ENCODE peak calls at places on chromosome 5, in nine cellular contexts. P, E, A, I, F, O, Y, X and J are unnamed samples.

GRCh38 chr5:1500411-1501091 is 23.2 kb downstream of the LPCAT1 start:
- DNase-seq in F (no peak), A (peak), X (no peak), E (no peak), I (peak), O (no peak), P (no peak), Y (no peak), J (no peak)

GRCh38 chr5:168434746-168435321 is 51.4 kb upstream of the RARS1 start:
- DNase-seq in X (no peak), F (no peak), E (no peak), I (peak), Y (peak), O (no peak), P (no peak), A (no peak), J (no peak)

GRCh38 chr5:66415208-66415607 is 181.0 kb upstream of the MAST4 start:
- DNase-seq in O (no peak), P (no peak), E (no peak), F (no peak), I (no peak), Y (no peak), X (no peak), A (no peak), J (no peak)

GRCh38 chr5:134741052-134741451 is 2.7 kb downstream of the CAMLG start:
- DNase-seq in X (no peak), O (no peak), A (no peak), I (no peak), E (no peak), F (no peak), Y (no peak), P (no peak), J (no peak)

GRCh38 chr5:113757508-113757907 is 244.0 kb downstream of the YTHDC2 start:
- DNase-seq in E (no peak), X (peak), F (no peak), O (no peak), I (no peak), Y (no peak), P (no peak), A (no peak), J (no peak)

GRCh38 chr5:111942661-111943401 is 185.8 kb upstream of the NREP start:
- DNase-seq in F (no peak), E (no peak), A (no peak), I (no peak), X (no peak), P (no peak), Y (no peak), O (no peak), J (no peak)

GRCh38 chr5:181189363-181189961 is 15.5 kb downstream of the TRIM7 start:
- DNase-seq in I (no peak), A (peak), P (no peak), Y (peak), O (no peak), X (no peak), E (no peak), F (peak), J (no peak)

GRCh38 chr5:10360686-10361085 is 7.2 kb downstream of the MARCHF6 start:
- DNase-seq in O (no peak), I (no peak), P (no peak), A (no peak), X (no peak), E (no peak), F (no peak), Y (no peak), J (no peak)

GRCh38 chr5:41115281-41115680 is 44.1 kb upstream of the MROH2B start:
- DNase-seq in F (no peak), E (no peak), Y (peak), X (no peak), P (no peak), O (no peak), I (no peak), A (no peak), J (no peak)

GRCh38 chr5:33794550-33795300 is 97.1 kb downstream of the ADAMTS12 start:
- DNase-seq in A (no peak), P (no peak), Y (peak), I (no peak), O (no peak), F (no peak), E (no peak), X (no peak), J (no peak)

GRCh38 chr5:36606437-36607113 is at the start of gene SLC1A3:
- DNase-seq in F (no peak), Y (peak), I (peak), O (peak), P (no peak), E (peak), A (peak), X (peak), J (peak)

GRCh38 chr5:172758077-172758835 is 12.7 kb downstream of the DUSP1 start:
- DNase-seq in P (no peak), I (no peak), A (no peak), X (no peak), O (no peak), Y (peak), E (peak), F (no peak), J (no peak)

GRCh38 chr5:142453801-142454381 is 129.1 kb upstream of the SPRY4 start:
- DNase-seq in Y (no peak), O (no peak), I (no peak), X (no peak), P (no peak), A (no peak), F (no peak), E (no peak), J (no peak)

GRCh38 chr5:68484307-68485068 is 268.9 kb downstream of the PIK3R1 start:
- DNase-seq in P (no peak), E (no peak), F (no peak), I (no peak), X (no peak), O (no peak), A (no peak), Y (no peak), J (no peak)

GRCh38 chr5:143140492-143141231 is 262.8 kb downstream of the NR3C1 start:
- DNase-seq in Y (no peak), X (no peak), A (peak), P (peak), E (no peak), F (no peak), O (no peak), I (no peak), J (no peak)

GRCh38 chr5:126368239-126368812 is 54.9 kb upstream of the GRAMD2B start:
- DNase-seq in I (no peak), Y (no peak), A (no peak), P (no peak), O (no peak), X (no peak), E (no peak), F (no peak), J (no peak)

GRCh38 chr5:139110526-139111168 is 87.5 kb downstream of the SIL1 start:
- DNase-seq in X (no peak), O (no peak), E (no peak), A (no peak), Y (no peak), F (no peak), P (no peak), I (peak), J (no peak)

GRCh38 chr5:13708906-13709305 is 235.6 kb downstream of the DNAH5 start:
- DNase-seq in F (no peak), I (no peak), P (no peak), X (peak), Y (no peak), A (no peak), E (no peak), O (no peak), J (no peak)

GRCh38 chr5:891837-892389 is 688 bp downstream of the BRD9 start:
- DNase-seq in O (peak), I (no peak), A (peak), Y (peak), F (no peak), E (peak), X (no peak), P (no peak), J (peak)

GRCh38 chr5:172051643-172052362 is 45.4 kb upstream of the FBXW11 start:
- DNase-seq in O (no peak), X (no peak), P (no peak), F (no peak), Y (peak), E (no peak), I (no peak), A (no peak), J (no peak)

GRCh38 chr5:67206381-67207328 is 10.1 kb upstream of the CD180 start:
- DNase-seq in E (peak), A (peak), Y (peak), X (peak), I (no peak), O (no peak), P (no peak), F (peak), J (no peak)

GRCh38 chr5:90386099-90386710 is 23.4 kb downstream of the CETN3 start:
- DNase-seq in E (no peak), Y (peak), X (no peak), A (no peak), O (no peak), P (no peak), F (no peak), I (no peak), J (no peak)

GRCh38 chr5:73912755-73913365 is 286.9 kb downstream of the ARHGEF28 start:
- DNase-seq in P (no peak), A (no peak), Y (no peak), X (no peak), O (no peak), F (no peak), E (no peak), I (no peak), J (no peak)

GRCh38 chr5:41978686-41979085 is 53.6 kb downstream of the FBXO4 start:
- DNase-seq in O (no peak), F (no peak), P (no peak), X (no peak), Y (no peak), I (no peak), E (no peak), A (no peak), J (no peak)

GRCh38 chr5:82107277-82107676 is 135.5 kb downstream of the ATG10 start:
- DNase-seq in E (peak), X (no peak), O (no peak), Y (no peak), F (no peak), P (no peak), A (no peak), I (peak), J (no peak)

GRCh38 chr5:96297290-96297689 is 135.8 kb downstream of the PCSK1 start:
- DNase-seq in X (no peak), P (no peak), F (no peak), O (no peak), I (peak), E (no peak), A (no peak), Y (peak), J (peak)

GRCh38 chr5:125311743-125312142 is 565.3 kb upstream of the ZNF608 start:
- DNase-seq in Y (peak), E (peak), X (no peak), A (no peak), F (no peak), I (no peak), O (no peak), P (no peak), J (no peak)

GRCh38 chr5:169107316-169107715 is 193.6 kb downstream of the SLIT3 start:
- DNase-seq in I (no peak), P (no peak), O (no peak), A (no peak), F (no peak), Y (no peak), E (no peak), X (no peak), J (no peak)

GRCh38 chr5:95901676-95902646 is 59.7 kb downstream of the ELL2 start:
- DNase-seq in O (no peak), E (peak), A (no peak), F (no peak), P (no peak), X (no peak), I (no peak), Y (peak), J (no peak)

GRCh38 chr5:159102294-159102934 is 2.7 kb upstream of the EBF1 start:
- DNase-seq in E (no peak), F (no peak), P (no peak), X (no peak), Y (no peak), I (no peak), A (no peak), O (no peak), J (no peak)

GRCh38 chr5:96096724-96097123 is 135.1 kb upstream of the ELL2 start:
- DNase-seq in Y (no peak), F (no peak), O (no peak), A (no peak), P (no peak), X (no peak), E (no peak), I (no peak), J (no peak)

GRCh38 chr5:124007675-124008398 is 495.9 kb downstream of the CSNK1G3 start:
- DNase-seq in A (no peak), X (no peak), I (no peak), E (no peak), Y (peak), F (no peak), O (no peak), P (no peak), J (no peak)

GRCh38 chr5:176803943-176804498 is 6.3 kb upstream of the UNC5A start:
- DNase-seq in F (no peak), E (no peak), P (no peak), A (peak), Y (peak), O (peak), I (no peak), X (peak), J (peak)

GRCh38 chr5:54243483-54244080 is 66.8 kb downstream of the ARL15 start:
- DNase-seq in O (peak), P (peak), E (peak), A (peak), X (peak), I (peak), Y (peak), F (peak), J (peak)